ENCODE peak calls at places on chromosomes 11 and 22, in four cellular contexts. Q is Peyer's patch, S is neuronal stem cell, H is cardiac muscle cell. Z is an unnamed sample. For H3K4me1, the result is how much of the 10 kb centered on the place peaks cover.

GRCh38 chr22:38824587-38824986 is 19.2 kb downstream of the NPTXR start:
- DNase-seq in Q (no peak), S (peak), H (peak), Z (peak)

GRCh38 chr22:45996241-45997076 is 19.5 kb upstream of the WNT7B start:
- DNase-seq in Q (peak), S (no peak), H (peak), Z (no peak)

GRCh38 chr11:62737196-62737595 is 8.9 kb downstream of the TTC9C start:
- DNase-seq in Q (no peak), S (no peak), H (no peak), Z (no peak)

GRCh38 chr11:79413258-79413657 is 27.6 kb downstream of the TENM4 start:
- DNase-seq in Q (peak), S (peak), H (peak), Z (no peak)

GRCh38 chr11:702731-703461 is 3.1 kb upstream of the EPS8L2 start:
- DNase-seq in Q (no peak), S (no peak), H (no peak), Z (no peak)

GRCh38 chr11:17864478-17864941 is 129.9 kb downstream of the KCNC1 start:
- DNase-seq in Q (no peak), S (no peak), H (no peak), Z (peak)

GRCh38 chr22:19109198-19110063 is 12.8 kb downstream of the DGCR2 start:
- DNase-seq in Q (peak), S (no peak), H (peak), Z (peak)

GRCh38 chr11:123195182-123196059 is at the start of gene CLMP:
- DNase-seq in Q (no peak), S (no peak), H (peak), Z (no peak)

GRCh38 chr11:78050964-78051831 is 12.5 kb upstream of the THRSP start:
- DNase-seq in Q (no peak), S (no peak), H (peak), Z (no peak)

GRCh38 chr22:17965538-17966402 is 58.6 kb downstream of the MICAL3 start:
- DNase-seq in Q (no peak), S (no peak), H (no peak), Z (no peak)

GRCh38 chr11:128830290-128830813 is 36.7 kb downstream of the KCNJ1 start:
- DNase-seq in Q (no peak), S (no peak), H (no peak), Z (no peak)

GRCh38 chr11:128828350-128828749 is 38.7 kb downstream of the KCNJ1 start:
- DNase-seq in Q (no peak), S (no peak), H (no peak), Z (no peak)

GRCh38 chr11:128830836-128831780 is 36.0 kb downstream of the KCNJ1 start:
- DNase-seq in Q (peak), S (peak), H (peak), Z (peak)

GRCh38 chr11:128835741-128836410 is 31.2 kb downstream of the KCNJ1 start:
- DNase-seq in Q (no peak), S (no peak), H (peak), Z (no peak)

DNA sequence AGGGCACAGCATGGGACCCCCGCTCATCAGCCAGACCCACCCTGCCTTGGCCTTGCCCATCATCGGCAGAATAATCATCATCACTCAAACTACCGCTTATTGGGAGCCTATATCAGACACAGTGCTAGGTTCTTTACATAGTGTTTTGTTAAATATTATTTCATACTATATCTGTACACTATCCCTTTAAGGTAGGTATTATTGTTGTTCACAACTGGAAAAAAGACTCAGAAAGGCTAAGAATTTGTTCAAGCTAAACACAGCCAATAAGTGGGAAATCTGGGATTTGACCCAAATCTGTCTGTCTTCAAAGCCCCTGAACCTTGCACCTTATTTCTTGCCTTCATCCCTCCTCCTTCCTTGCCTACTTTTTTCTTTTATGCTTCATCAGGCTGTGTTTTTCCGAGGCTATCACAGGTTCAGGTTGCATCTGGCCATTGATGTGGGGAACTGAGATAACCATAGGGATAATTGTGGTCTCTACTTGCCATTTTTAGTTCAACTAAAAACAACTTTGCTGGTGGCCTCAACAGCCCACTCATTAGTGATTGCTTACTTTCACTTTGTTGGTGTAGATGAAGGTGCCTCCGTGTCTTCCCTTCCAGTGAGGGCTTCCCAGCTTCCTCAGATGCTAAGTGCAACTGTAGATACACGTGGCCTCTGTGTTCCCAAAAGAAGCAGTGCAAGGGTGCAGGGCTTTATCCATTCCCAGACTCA is 35.2 kb downstream of the KCNJ1 start:
- DNase-seq in Q (no peak), S (no peak), H (no peak), Z (no peak)
- H3K4me1 ChIP-seq in Q (under half), S (under half), H (under half), Z (under half)

GRCh38 chr11:68325894-68326220 is 13.5 kb downstream of the LRP5 start:
- DNase-seq in Q (no peak), S (no peak), H (no peak), Z (no peak)
- H3K27ac ChIP-seq in Q (no peak), S (no peak), H (no peak), Z (no peak)

GRCh38 chr22:33914131-33914530 is 6.1 kb downstream of the LARGE1 start:
- DNase-seq in Q (no peak), S (no peak), H (no peak), Z (no peak)
- H3K4me1 ChIP-seq in Q (under half), S (under half), H (under half), Z (under half)

GRCh38 chr11:102620179-102620578 is 5.0 kb downstream of the MMP20 start:
- DNase-seq in Q (no peak), S (no peak), H (no peak), Z (no peak)

GRCh38 chr11:102623998-102624397 is 1.1 kb downstream of the MMP20 start:
- DNase-seq in Q (no peak), S (no peak), H (no peak), Z (no peak)

GRCh38 chr11:102622258-102622657 is 2.9 kb downstream of the MMP20 start:
- DNase-seq in Q (no peak), S (no peak), H (no peak), Z (no peak)

GRCh38 chr11:102623128-102623527 is 2.0 kb downstream of the MMP20 start:
- DNase-seq in Q (no peak), S (no peak), H (no peak), Z (no peak)

DNA sequence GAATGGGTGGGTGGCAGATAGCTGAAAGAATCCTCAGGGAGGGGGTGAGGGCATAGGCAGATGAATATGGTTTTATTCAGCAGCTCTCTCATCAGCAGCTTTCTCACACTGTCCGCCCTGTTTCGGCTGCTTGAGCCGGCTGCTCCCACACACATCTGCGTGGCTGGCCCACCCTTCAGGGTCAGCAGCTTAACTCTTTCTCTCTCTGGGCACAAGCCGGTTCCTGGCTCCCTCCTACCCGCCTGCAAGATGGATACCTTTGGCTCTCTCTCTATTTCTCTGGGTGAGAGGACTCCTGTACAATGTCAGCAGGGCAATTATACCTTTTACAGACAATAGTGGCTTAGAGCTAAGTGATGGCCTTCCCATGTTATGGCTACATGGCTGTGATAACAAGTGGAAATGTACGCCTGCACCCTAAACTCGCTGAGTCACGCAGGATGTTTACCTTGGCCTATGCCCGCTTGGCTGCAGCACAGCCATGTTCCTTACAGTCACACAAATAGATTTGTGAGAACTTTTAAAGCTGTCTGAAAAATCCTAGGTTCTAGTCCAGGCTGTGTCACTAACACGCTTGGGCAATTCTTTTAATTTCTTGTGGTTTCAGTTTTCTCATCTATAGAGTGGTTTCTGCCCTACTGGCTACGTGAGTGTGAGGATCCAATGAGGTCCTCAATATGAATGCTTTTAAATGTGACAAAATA is 4.1 kb downstream of the MMP20 start:
- DNase-seq in Q (no peak), S (no peak), H (peak), Z (no peak)
- H3K27ac ChIP-seq in Q (no peak), S (no peak), H (no peak), Z (no peak)

GRCh38 chr11:73156686-73157085 is 14.6 kb upstream of the FCHSD2 start:
- DNase-seq in Q (no peak), S (no peak), H (no peak), Z (no peak)

GRCh38 chr11:73152086-73152853 is 10.2 kb upstream of the FCHSD2 start:
- DNase-seq in Q (peak), S (no peak), H (no peak), Z (no peak)

GRCh38 chr11:73152861-73153483 is 10.9 kb upstream of the FCHSD2 start:
- DNase-seq in Q (peak), S (no peak), H (no peak), Z (no peak)

GRCh38 chr11:73156114-73156513 is 14.0 kb upstream of the FCHSD2 start:
- DNase-seq in Q (no peak), S (no peak), H (no peak), Z (no peak)

DNA sequence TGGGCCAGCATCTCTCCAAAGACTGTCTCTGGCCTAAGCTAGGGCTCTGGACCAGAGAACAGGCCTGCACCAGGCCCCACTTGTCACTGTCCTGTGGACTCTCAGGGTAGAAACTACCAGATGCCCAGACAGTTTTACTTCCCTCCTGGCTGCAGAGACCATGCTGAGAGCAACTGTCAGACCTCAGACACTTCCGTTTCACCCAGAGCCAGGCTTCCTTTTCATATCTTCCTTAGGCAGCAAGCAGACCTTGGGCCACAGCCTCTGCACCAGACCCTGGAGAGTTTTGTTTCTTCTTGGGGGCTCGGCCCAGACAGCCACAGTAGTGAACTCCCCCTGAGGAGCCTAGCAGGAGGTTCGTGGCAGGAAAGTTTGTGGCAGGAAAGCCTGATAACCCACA is 12.1 kb upstream of the FCHSD2 start:
- DNase-seq in Q (peak), S (no peak), H (no peak), Z (peak)
- H3K4me1 ChIP-seq in Q (half or more), S (under half), H (under half), Z (under half)